ENCODE peak calls at places on chromosomes 12 and 14, in ten cellular contexts. E is IMR-90; A is PC-3; O is effector CD4-positive, alpha-beta T cell; K is NCI-H446; Y is HTR-8/SVneo; M is NCI-H1694 treated with DMSO at 0.1 percent for 48 hours; X is ACHN; Q is stimulated activated CD4-positive, alpha-beta T cell treated with anti-CD3 and anti-CD28 coated beads, TNF-alpha, amount 100 ng/mL, for 24 hours; S is NCI-H345. U is an unnamed sample.

GRCh38 chr14:59208224-59208814 is 19.9 kb downstream of the DAAM1 start:
- DNase-seq in S (no peak), E (peak), Y (peak), O (no peak), K (no peak), Q (no peak), M (no peak), X (peak), A (peak), U (no peak)

GRCh38 chr12:84599539-84599938 is 313.1 kb downstream of the SLC6A15 start:
- DNase-seq in Y (no peak), X (peak), E (no peak), Q (no peak), A (peak), M (no peak), O (no peak), S (no peak), K (no peak), U (no peak)

GRCh38 chr14:88695873-88696272 is 96.9 kb downstream of the EML5 start:
- DNase-seq in O (no peak), E (peak), Q (no peak), K (no peak), M (no peak), S (no peak), Y (no peak), X (no peak), A (peak), U (no peak)

GRCh38 chr14:105067140-105067968 is 2.1 kb upstream of the GPR132 start:
- DNase-seq in K (no peak), Q (peak), Y (peak), M (no peak), O (peak), A (peak), X (peak), E (peak), S (no peak), U (no peak)

GRCh38 chr12:45215419-45216296 is at the start of gene ANO6:
- DNase-seq in Q (peak), E (peak), A (peak), K (peak), X (peak), Y (peak), O (peak), S (peak), M (peak), U (peak)

GRCh38 chr14:50941151-50941550 is 3.1 kb downstream of the PYGL start:
- DNase-seq in S (no peak), K (no peak), E (peak), Y (no peak), M (no peak), Q (no peak), A (no peak), O (no peak), X (peak), U (no peak)

GRCh38 chr12:128784030-128784770 is 39.6 kb downstream of the SLC15A4 start:
- DNase-seq in O (no peak), S (no peak), Q (no peak), A (peak), E (peak), X (peak), K (no peak), Y (no peak), M (no peak), U (no peak)

GRCh38 chr12:125286005-125286727 is 220.9 kb downstream of the AACS start:
- DNase-seq in O (no peak), A (no peak), Y (no peak), X (no peak), E (no peak), K (no peak), M (no peak), S (no peak), Q (no peak), U (no peak)

GRCh38 chr14:68146812-68147211 is 327.2 kb downstream of the RAD51B start:
- DNase-seq in A (peak), Y (peak), K (no peak), M (no peak), E (peak), Q (no peak), X (peak), S (no peak), O (no peak), U (no peak)

GRCh38 chr14:104878582-104878981 is 13.5 kb downstream of the CEP170B start:
- DNase-seq in E (no peak), K (no peak), Y (no peak), X (no peak), Q (no peak), M (peak), O (no peak), S (no peak), A (no peak), U (no peak)

GRCh38 chr14:71380271-71380670 is 473.0 kb downstream of the PCNX1 start:
- DNase-seq in Y (no peak), E (peak), M (no peak), X (no peak), A (peak), O (no peak), Q (no peak), S (no peak), K (no peak), U (no peak)

U was measured in midbrain.